ENCODE peak calls at places on chromosomes 1 and 21, in six cellular contexts. X is tibial artery, J is fibroblast of lung, I is hepatocyte, Q is OCI-LY7, G is endodermal cell. F is an unnamed sample.

GRCh38 chr1:228099331-228099732 is 3.8 kb downstream of the C1orf35 start:
- DNase-seq in X (peak; percentile 61), J (no peak), I (no peak), Q (no peak), G (peak; percentile 43), F (no peak)

GRCh38 chr1:14659913-14660312 is 61.4 kb downstream of the KAZN start:
- DNase-seq in X (no peak), J (no peak), I (no peak), Q (no peak), G (no peak), F (no peak)

GRCh38 chr1:202084791-202085681 is 37.7 kb upstream of the GPR37L1 start:
- DNase-seq in X (no peak), J (no peak), I (peak; percentile 65), Q (no peak), G (peak; percentile 71), F (no peak)

GRCh38 chr1:54795841-54796468 is 5.2 kb downstream of the TTC22 start:
- DNase-seq in X (no peak), J (no peak), I (peak; percentile 49), Q (no peak), G (no peak), F (no peak)

GRCh38 chr1:197096137-197096536 is 29.1 kb upstream of the F13B start:
- DNase-seq in X (no peak), J (no peak), I (peak; percentile 18), Q (no peak), G (no peak), F (no peak)

GRCh38 chr1:24005163-24005562 is 25.0 kb upstream of the SRSF10 start:
- DNase-seq in X (no peak), J (no peak), I (no peak), Q (no peak), G (no peak), F (no peak)

GRCh38 chr1:186033744-186034345 is 299.7 kb downstream of the HMCN1 start:
- DNase-seq in X (no peak), J (peak; percentile 10), I (no peak), Q (no peak), G (no peak), F (no peak)

GRCh38 chr1:71014110-71014509 is 33.5 kb downstream of the PTGER3 start:
- DNase-seq in X (no peak), J (peak; percentile 26), I (no peak), Q (no peak), G (no peak), F (no peak)

GRCh38 chr1:161258439-161259386 is at the start of gene PCP4L1:
- DNase-seq in X (no peak), J (peak; percentile 58), I (peak; percentile 75), Q (no peak), G (peak; percentile 94), F (peak; percentile 14)

GRCh38 chr1:156657161-156657970 is 15.4 kb downstream of the BCAN start:
- DNase-seq in X (peak; percentile 89), J (peak; percentile 30), I (peak; percentile 85), Q (peak; percentile 48), G (peak; percentile 93), F (no peak)

GRCh38 chr1:25821112-25821476 is 1.3 kb downstream of the MTFR1L start:
- DNase-seq in X (no peak), J (no peak), I (no peak), Q (peak; percentile 43), G (no peak), F (no peak)

GRCh38 chr1:107018445-107018844 is 38.0 kb upstream of the PRMT6 start:
- DNase-seq in X (no peak), J (no peak), I (no peak), Q (no peak), G (no peak), F (no peak)

GRCh38 chr1:23370270-23370743 is 671 bp upstream of the ZNF436 start:
- DNase-seq in X (no peak), J (peak; percentile 63), I (no peak), Q (no peak), G (peak; percentile 44), F (no peak)

GRCh38 chr1:231420959-231421615 is 1.0 kb downstream of the EGLN1 start:
- DNase-seq in X (peak; percentile 73), J (peak; percentile 66), I (peak; percentile 56), Q (peak; percentile 75), G (peak; percentile 84), F (no peak)

DNA sequence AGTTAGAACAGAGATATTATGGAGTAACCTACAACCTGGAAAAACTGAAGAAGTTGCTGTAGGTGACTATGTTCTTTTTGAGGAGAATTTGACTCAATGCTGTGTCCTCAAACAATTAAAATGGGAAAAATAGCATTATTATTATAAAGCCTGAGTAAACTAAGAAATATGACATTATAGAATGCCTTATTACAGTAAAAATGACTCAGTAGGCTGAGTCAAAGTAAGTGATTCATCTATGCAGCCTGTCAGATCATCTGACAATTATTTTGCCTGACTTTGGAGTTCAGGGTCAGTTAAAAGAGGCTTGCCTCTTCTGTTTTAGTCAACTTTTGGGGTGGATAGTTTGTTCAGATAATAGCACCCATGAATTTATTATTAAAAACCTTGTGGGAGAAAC is 150.8 kb upstream of the PTGFR start:
- DNase-seq in X (no peak), J (peak; percentile 89), I (no peak), Q (no peak), G (no peak), F (peak; percentile 44)
- H3K27ac ChIP-seq in X (no peak overlapping the region), J (peak overlapping the region; percentile 64), I (no peak overlapping the region), Q (no peak overlapping the region), G (no peak overlapping the region), F (peak overlapping the region; percentile 73)

GRCh38 chr1:172971241-172971640 is 79.5 kb downstream of the TNFSF18 start:
- DNase-seq in X (no peak), J (no peak), I (peak; percentile 7), Q (no peak), G (no peak), F (peak; percentile 83)
- H3K27ac ChIP-seq in X (no peak overlapping the region), J (no peak overlapping the region), I (peak overlapping the region; percentile 17), Q (no peak overlapping the region), G (no peak overlapping the region), F (peak overlapping the region; percentile 84)

GRCh38 chr1:40076895-40077312 is 20.1 kb downstream of the PPT1 start:
- DNase-seq in X (no peak), J (peak; percentile 82), I (peak; percentile 54), Q (no peak), G (no peak), F (no peak)
- H3K27ac ChIP-seq in X (peak overlapping the region; percentile 2), J (no peak overlapping the region), I (peak overlapping the region; percentile 28), Q (no peak overlapping the region), G (no peak overlapping the region), F (peak overlapping the region; percentile 71)

GRCh38 chr1:45678489-45678888 is 7.8 kb downstream of the GPBP1L1 start:
- DNase-seq in X (no peak), J (no peak), I (no peak), Q (no peak), G (no peak), F (no peak)
- H3K27ac ChIP-seq in X (peak overlapping the region; percentile 42), J (no peak overlapping the region), I (no peak overlapping the region), Q (no peak overlapping the region), G (no peak overlapping the region), F (no peak overlapping the region)

GRCh38 chr1:240500681-240501080 is 111.3 kb downstream of the GREM2 start:
- DNase-seq in X (no peak), J (no peak), I (no peak), Q (no peak), G (no peak), F (no peak)
- H3K27ac ChIP-seq in X (no peak overlapping the region), J (no peak overlapping the region), I (no peak overlapping the region), Q (no peak overlapping the region), G (no peak overlapping the region), F (no peak overlapping the region)

GRCh38 chr21:46100020-46100419 is 2.1 kb downstream of the COL6A2 start:
- DNase-seq in X (peak; percentile 62), J (no peak), I (no peak), Q (no peak), G (no peak), F (no peak)
- H3K27ac ChIP-seq in X (peak overlapping the region; percentile 100), J (peak overlapping the region; percentile 86), I (peak overlapping the region; percentile 87), Q (no peak overlapping the region), G (no peak overlapping the region), F (no peak overlapping the region)